ENCODE peak calls at places on chromosomes 13 and 19, in nine cellular contexts. One of them, this sample, is unnamed.

GRCh38 chr13:103188688-103189326 is 122.6 kb upstream of the SLC10A2 start:
- DNase-seq in NCI-H1092 treated with DMSO at 0.1 percent for 48 hours: peak
- DNase-seq in AG20443: no peak
- DNase-seq in H54: peak
- DNase-seq in progenitor cell of endocrine pancreas: no peak
- DNase-seq in skeletal muscle cell: peak
- DNase-seq in KG1: peak
- DNase-seq in body of pancreas: no peak
- DNase-seq in bronchial epithelial cell: peak
- DNase-seq in this sample: no peak

GRCh38 chr13:28540612-28541011 is 45.7 kb upstream of the FLT1 start:
- DNase-seq in NCI-H1092 treated with DMSO at 0.1 percent for 48 hours: no peak
- DNase-seq in AG20443: no peak
- DNase-seq in H54: no peak
- DNase-seq in progenitor cell of endocrine pancreas: no peak
- DNase-seq in skeletal muscle cell: no peak
- DNase-seq in KG1: no peak
- DNase-seq in body of pancreas: no peak
- DNase-seq in bronchial epithelial cell: peak
- DNase-seq in this sample: no peak

GRCh38 chr13:27257648-27258253 is 6.4 kb downstream of the RPL21 start:
- DNase-seq in NCI-H1092 treated with DMSO at 0.1 percent for 48 hours: no peak
- DNase-seq in AG20443: no peak
- DNase-seq in H54: no peak
- DNase-seq in progenitor cell of endocrine pancreas: no peak
- DNase-seq in skeletal muscle cell: no peak
- DNase-seq in KG1: no peak
- DNase-seq in body of pancreas: no peak
- DNase-seq in bronchial epithelial cell: no peak
- DNase-seq in this sample: no peak

GRCh38 chr13:113906566-113906965 is 42.7 kb upstream of the GAS6 start:
- DNase-seq in NCI-H1092 treated with DMSO at 0.1 percent for 48 hours: peak
- DNase-seq in AG20443: peak
- DNase-seq in H54: no peak
- DNase-seq in progenitor cell of endocrine pancreas: no peak
- DNase-seq in skeletal muscle cell: no peak
- DNase-seq in KG1: no peak
- DNase-seq in body of pancreas: peak
- DNase-seq in bronchial epithelial cell: no peak
- DNase-seq in this sample: no peak

GRCh38 chr19:23802290-23802689 is 43.6 kb upstream of the ZNF681 start:
- DNase-seq in NCI-H1092 treated with DMSO at 0.1 percent for 48 hours: no peak
- DNase-seq in AG20443: no peak
- DNase-seq in H54: no peak
- DNase-seq in progenitor cell of endocrine pancreas: no peak
- DNase-seq in skeletal muscle cell: no peak
- DNase-seq in KG1: no peak
- DNase-seq in body of pancreas: no peak
- DNase-seq in bronchial epithelial cell: no peak
- DNase-seq in this sample: no peak

GRCh38 chr13:26051231-26052135 is at the start of gene SHISA2:
- DNase-seq in NCI-H1092 treated with DMSO at 0.1 percent for 48 hours: peak
- DNase-seq in AG20443: peak
- DNase-seq in H54: no peak
- DNase-seq in progenitor cell of endocrine pancreas: peak
- DNase-seq in skeletal muscle cell: no peak
- DNase-seq in KG1: no peak
- DNase-seq in body of pancreas: peak
- DNase-seq in bronchial epithelial cell: peak
- DNase-seq in this sample: no peak

GRCh38 chr19:38142176-38143035 is 81.6 kb downstream of the DPF1 start:
- DNase-seq in NCI-H1092 treated with DMSO at 0.1 percent for 48 hours: peak
- DNase-seq in AG20443: peak
- DNase-seq in H54: peak
- DNase-seq in progenitor cell of endocrine pancreas: peak
- DNase-seq in skeletal muscle cell: no peak
- DNase-seq in KG1: no peak
- DNase-seq in body of pancreas: peak
- DNase-seq in bronchial epithelial cell: peak
- DNase-seq in this sample: peak

GRCh38 chr13:36533806-36534205 is 101.5 kb downstream of the CCNA1 start:
- DNase-seq in NCI-H1092 treated with DMSO at 0.1 percent for 48 hours: no peak
- DNase-seq in AG20443: no peak
- DNase-seq in H54: no peak
- DNase-seq in progenitor cell of endocrine pancreas: no peak
- DNase-seq in skeletal muscle cell: no peak
- DNase-seq in KG1: no peak
- DNase-seq in body of pancreas: no peak
- DNase-seq in bronchial epithelial cell: peak
- DNase-seq in this sample: no peak

GRCh38 chr13:20142927-20143480 is 17.8 kb downstream of the GJA3 start:
- DNase-seq in NCI-H1092 treated with DMSO at 0.1 percent for 48 hours: no peak
- DNase-seq in AG20443: no peak
- DNase-seq in H54: no peak
- DNase-seq in progenitor cell of endocrine pancreas: no peak
- DNase-seq in skeletal muscle cell: no peak
- DNase-seq in KG1: no peak
- DNase-seq in body of pancreas: no peak
- DNase-seq in bronchial epithelial cell: no peak
- DNase-seq in this sample: no peak

GRCh38 chr13:26867451-26868067 is 107.0 kb upstream of the GPR12 start:
- DNase-seq in NCI-H1092 treated with DMSO at 0.1 percent for 48 hours: no peak
- DNase-seq in AG20443: peak
- DNase-seq in H54: no peak
- DNase-seq in progenitor cell of endocrine pancreas: peak
- DNase-seq in skeletal muscle cell: no peak
- DNase-seq in KG1: peak
- DNase-seq in body of pancreas: no peak
- DNase-seq in bronchial epithelial cell: peak
- DNase-seq in this sample: no peak

GRCh38 chr13:97127842-97128241 is 94.3 kb upstream of the MBNL2 start:
- DNase-seq in NCI-H1092 treated with DMSO at 0.1 percent for 48 hours: no peak
- DNase-seq in AG20443: no peak
- DNase-seq in H54: no peak
- DNase-seq in progenitor cell of endocrine pancreas: no peak
- DNase-seq in skeletal muscle cell: no peak
- DNase-seq in KG1: no peak
- DNase-seq in body of pancreas: no peak
- DNase-seq in bronchial epithelial cell: no peak
- DNase-seq in this sample: no peak

GRCh38 chr19:11479470-11480080 is 1.3 kb downstream of the ELAVL3 start:
- DNase-seq in NCI-H1092 treated with DMSO at 0.1 percent for 48 hours: peak
- DNase-seq in AG20443: peak
- DNase-seq in H54: no peak
- DNase-seq in progenitor cell of endocrine pancreas: peak
- DNase-seq in skeletal muscle cell: no peak
- DNase-seq in KG1: no peak
- DNase-seq in body of pancreas: peak
- DNase-seq in bronchial epithelial cell: no peak
- DNase-seq in this sample: no peak

GRCh38 chr13:111168116-111168515 is 53.0 kb downstream of the ARHGEF7 start:
- DNase-seq in NCI-H1092 treated with DMSO at 0.1 percent for 48 hours: no peak
- DNase-seq in AG20443: no peak
- DNase-seq in H54: no peak
- DNase-seq in progenitor cell of endocrine pancreas: no peak
- DNase-seq in skeletal muscle cell: no peak
- DNase-seq in KG1: no peak
- DNase-seq in body of pancreas: no peak
- DNase-seq in bronchial epithelial cell: no peak
- DNase-seq in this sample: no peak

GRCh38 chr13:110319774-110320509 is 12.9 kb downstream of the COL4A2 start:
- DNase-seq in NCI-H1092 treated with DMSO at 0.1 percent for 48 hours: no peak
- DNase-seq in AG20443: peak
- DNase-seq in H54: peak
- DNase-seq in progenitor cell of endocrine pancreas: no peak
- DNase-seq in skeletal muscle cell: no peak
- DNase-seq in KG1: no peak
- DNase-seq in body of pancreas: peak
- DNase-seq in bronchial epithelial cell: peak
- DNase-seq in this sample: no peak

GRCh38 chr19:52221831-52222375 is 32.1 kb downstream of the PPP2R1A start:
- DNase-seq in NCI-H1092 treated with DMSO at 0.1 percent for 48 hours: no peak
- DNase-seq in AG20443: no peak
- DNase-seq in H54: no peak
- DNase-seq in progenitor cell of endocrine pancreas: no peak
- DNase-seq in skeletal muscle cell: no peak
- DNase-seq in KG1: no peak
- DNase-seq in body of pancreas: no peak
- DNase-seq in bronchial epithelial cell: no peak
- DNase-seq in this sample: no peak

This sample was measured in central memory CD8-positive, alpha-beta T cell.